ENCODE peak calls at places on chromosomes 13 and 19, in six cellular contexts. One of them, this sample, is unnamed. For H3K4me1, the result is how much of the 10 kb centered on the place peaks cover.

GRCh38 chr19:43462887-43463380 is 2.5 kb downstream of the LYPD3 start:
- DNase-seq in IMR-90: no peak
- DNase-seq in mesendoderm: no peak
- DNase-seq in H1: no peak
- DNase-seq in H9: no peak
- DNase-seq in mesenchymal stem cell: no peak
- DNase-seq in this sample: no peak

GRCh38 chr19:17205237-17206140 is 9.7 kb upstream of the USE1 start:
- DNase-seq in H9: peak
- DNase-seq in H1: peak
- DNase-seq in mesendoderm: peak
- DNase-seq in mesenchymal stem cell: peak
- DNase-seq in IMR-90: peak
- DNase-seq in this sample: no peak

GRCh38 chr19:46546194-46546896 is 50.7 kb upstream of the PNMA8B start:
- DNase-seq in mesendoderm: peak
- DNase-seq in H1: peak
- DNase-seq in IMR-90: peak
- DNase-seq in H9: peak
- DNase-seq in mesenchymal stem cell: peak
- DNase-seq in this sample: no peak

GRCh38 chr13:113915012-113915763 is 51.3 kb upstream of the GAS6 start:
- DNase-seq in H1: no peak
- DNase-seq in mesendoderm: no peak
- DNase-seq in IMR-90: no peak
- DNase-seq in H9: peak
- DNase-seq in mesenchymal stem cell: no peak
- DNase-seq in this sample: no peak

GRCh38 chr13:32267836-32268439 is 47.2 kb downstream of the ZAR1L start:
- DNase-seq in mesendoderm: peak
- DNase-seq in IMR-90: no peak
- DNase-seq in H1: peak
- DNase-seq in mesenchymal stem cell: no peak
- DNase-seq in H9: peak
- DNase-seq in this sample: peak

GRCh38 chr13:28744091-28744536 is 25.3 kb upstream of the SLC46A3 start:
- DNase-seq in mesendoderm: peak
- DNase-seq in H9: peak
- DNase-seq in H1: peak
- DNase-seq in mesenchymal stem cell: peak
- DNase-seq in IMR-90: peak
- DNase-seq in this sample: no peak

GRCh38 chr13:40096357-40096911 is 441.0 kb downstream of the COG6 start:
- DNase-seq in H9: no peak
- DNase-seq in mesenchymal stem cell: no peak
- DNase-seq in IMR-90: no peak
- DNase-seq in mesendoderm: no peak
- DNase-seq in H1: no peak
- DNase-seq in this sample: no peak

GRCh38 chr13:41286370-41286769 is 23.0 kb upstream of the MTRF1 start:
- DNase-seq in IMR-90: no peak
- DNase-seq in mesendoderm: no peak
- DNase-seq in H1: no peak
- DNase-seq in mesenchymal stem cell: no peak
- DNase-seq in H9: no peak
- DNase-seq in this sample: no peak

GRCh38 chr19:44050740-44051653 is 839 bp upstream of the ZNF223 start:
- DNase-seq in IMR-90: no peak
- DNase-seq in H1: no peak
- DNase-seq in mesenchymal stem cell: peak
- DNase-seq in mesendoderm: no peak
- DNase-seq in H9: peak
- DNase-seq in this sample: no peak

GRCh38 chr13:52109096-52109495 is 19.8 kb downstream of the NEK5 start:
- DNase-seq in H9: no peak
- DNase-seq in H1: no peak
- DNase-seq in mesenchymal stem cell: no peak
- DNase-seq in IMR-90: no peak
- DNase-seq in mesendoderm: peak
- DNase-seq in this sample: no peak

GRCh38 chr13:112888238-112889111 is 80.5 kb upstream of the MCF2L start:
- DNase-seq in IMR-90: no peak
- DNase-seq in mesendoderm: no peak
- DNase-seq in H9: no peak
- DNase-seq in H1: no peak
- DNase-seq in mesenchymal stem cell: no peak
- DNase-seq in this sample: no peak

GRCh38 chr19:8206147-8207087 is 2.8 kb upstream of the CERS4 start:
- DNase-seq in H1: no peak
- DNase-seq in H9: peak
- DNase-seq in mesenchymal stem cell: no peak
- DNase-seq in mesendoderm: peak
- DNase-seq in IMR-90: no peak
- DNase-seq in this sample: no peak

GRCh38 chr19:20078696-20079095 is 896 bp downstream of the ZNF90 start:
- DNase-seq in mesendoderm: peak
- DNase-seq in H9: no peak
- DNase-seq in mesenchymal stem cell: peak
- DNase-seq in IMR-90: peak
- DNase-seq in H1: no peak
- DNase-seq in this sample: peak

GRCh38 chr13:93227280-93227905 is 786 bp downstream of the GPC6 start:
- DNase-seq in mesenchymal stem cell: peak
- DNase-seq in H9: peak
- DNase-seq in H1: peak
- DNase-seq in IMR-90: peak
- DNase-seq in mesendoderm: peak
- DNase-seq in this sample: peak

GRCh38 chr13:39105110-39105509 is 66.9 kb downstream of the NHLRC3 start:
- DNase-seq in mesendoderm: no peak
- DNase-seq in mesenchymal stem cell: no peak
- DNase-seq in IMR-90: no peak
- DNase-seq in H1: no peak
- DNase-seq in H9: no peak
- DNase-seq in this sample: no peak

GRCh38 chr13:27403252-27403678 is 21.2 kb upstream of the GTF3A start:
- DNase-seq in mesendoderm: peak
- DNase-seq in H1: no peak
- DNase-seq in IMR-90: peak
- DNase-seq in H9: no peak
- DNase-seq in mesenchymal stem cell: peak
- DNase-seq in this sample: no peak

GRCh38 chr19:38901683-38902082 is 1.9 kb downstream of the NFKBIB start:
- DNase-seq in IMR-90: no peak
- DNase-seq in H1: no peak
- DNase-seq in mesenchymal stem cell: no peak
- DNase-seq in H9: no peak
- DNase-seq in mesendoderm: no peak
- DNase-seq in this sample: no peak

GRCh38 chr19:38900816-38901215 is 1.0 kb downstream of the NFKBIB start:
- DNase-seq in mesendoderm: no peak
- DNase-seq in IMR-90: no peak
- DNase-seq in H1: no peak
- DNase-seq in H9: no peak
- DNase-seq in mesenchymal stem cell: peak
- DNase-seq in this sample: no peak

GRCh38 chr19:38900220-38900629 is 456 bp downstream of the NFKBIB start:
- DNase-seq in H1: no peak
- DNase-seq in H9: no peak
- DNase-seq in IMR-90: no peak
- DNase-seq in mesendoderm: no peak
- DNase-seq in mesenchymal stem cell: no peak
- DNase-seq in this sample: no peak

GRCh38 chr19:38898788-38899446 is 501 bp downstream of the SIRT2 start:
- DNase-seq in IMR-90: peak
- DNase-seq in H9: no peak
- DNase-seq in mesenchymal stem cell: peak
- DNase-seq in mesendoderm: peak
- DNase-seq in H1: no peak
- DNase-seq in this sample: peak

GRCh38 chr19:38899447-38900219 is at the start of the genes NFKBIB and SIRT2:
- DNase-seq in IMR-90: peak
- DNase-seq in mesendoderm: peak
- DNase-seq in mesenchymal stem cell: peak
- DNase-seq in H1: peak
- DNase-seq in H9: peak
- DNase-seq in this sample: peak
- H3K18ac ChIP-seq in IMR-90: no peak
- H3K18ac ChIP-seq in mesendoderm: no peak
- H3K18ac ChIP-seq in mesenchymal stem cell: peak
- H3K18ac ChIP-seq in H1: peak
- H3K18ac ChIP-seq in H9: peak
- H3K18ac ChIP-seq in this sample: peak

DNA sequence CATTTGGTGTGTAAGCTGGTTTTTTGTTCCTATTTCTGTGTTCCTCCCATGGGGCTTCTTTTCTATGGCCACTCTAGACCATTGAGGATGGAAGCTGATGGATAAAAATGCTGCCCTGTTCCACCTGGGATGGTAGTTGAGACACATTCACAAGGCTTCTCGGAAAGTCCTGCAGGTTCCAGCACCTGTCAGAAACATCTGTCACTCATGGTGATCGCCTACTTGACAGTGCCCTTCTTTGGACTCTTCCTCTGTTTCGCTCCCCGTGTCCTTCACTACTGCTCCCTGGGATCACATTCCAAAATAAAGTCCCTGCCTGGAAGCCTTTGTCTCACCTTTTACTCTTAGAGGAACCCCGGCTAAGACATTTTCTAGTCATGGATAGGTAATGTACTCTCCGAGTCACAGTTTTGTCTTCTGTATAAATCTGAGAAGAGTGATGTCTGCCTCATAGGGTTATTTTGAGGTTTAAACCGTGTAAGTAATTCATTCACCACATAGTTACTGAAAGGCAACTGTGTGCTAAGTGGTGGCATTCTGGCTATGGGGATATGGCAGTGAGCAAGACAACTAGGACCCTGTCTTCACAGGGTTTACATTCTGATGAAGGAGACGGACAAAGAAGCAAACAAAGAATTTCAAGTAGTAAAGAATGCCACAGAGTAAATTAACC is 21.0 kb downstream of the UBAC2 start:
- DNase-seq in mesenchymal stem cell: no peak
- DNase-seq in H9: no peak
- DNase-seq in IMR-90: no peak
- DNase-seq in H1: no peak
- DNase-seq in mesendoderm: no peak
- DNase-seq in this sample: no peak
- H3K4me1 ChIP-seq in mesenchymal stem cell: under half
- H3K4me1 ChIP-seq in H9: under half
- H3K4me1 ChIP-seq in IMR-90: under half
- H3K4me1 ChIP-seq in H1: under half
- H3K4me1 ChIP-seq in mesendoderm: under half
- H3K4me1 ChIP-seq in this sample: under half

GRCh38 chr19:18446811-18447359 is 9.0 kb upstream of the ISYNA1 start:
- DNase-seq in H9: no peak
- DNase-seq in IMR-90: no peak
- DNase-seq in H1: no peak
- DNase-seq in mesendoderm: no peak
- DNase-seq in mesenchymal stem cell: no peak
- DNase-seq in this sample: no peak

GRCh38 chr19:18443831-18444230 is 5.9 kb upstream of the ISYNA1 start:
- DNase-seq in IMR-90: no peak
- DNase-seq in H1: no peak
- DNase-seq in mesendoderm: no peak
- DNase-seq in mesenchymal stem cell: no peak
- DNase-seq in H9: no peak
- DNase-seq in this sample: no peak

GRCh38 chr19:18445252-18445948 is 7.5 kb upstream of the ISYNA1 start:
- DNase-seq in H9: no peak
- DNase-seq in mesendoderm: no peak
- DNase-seq in IMR-90: no peak
- DNase-seq in H1: no peak
- DNase-seq in mesenchymal stem cell: no peak
- DNase-seq in this sample: no peak

GRCh38 chr19:18444513-18444912 is 6.6 kb upstream of the ISYNA1 start:
- DNase-seq in mesendoderm: no peak
- DNase-seq in IMR-90: no peak
- DNase-seq in H1: no peak
- DNase-seq in mesenchymal stem cell: no peak
- DNase-seq in H9: no peak
- DNase-seq in this sample: no peak

DNA sequence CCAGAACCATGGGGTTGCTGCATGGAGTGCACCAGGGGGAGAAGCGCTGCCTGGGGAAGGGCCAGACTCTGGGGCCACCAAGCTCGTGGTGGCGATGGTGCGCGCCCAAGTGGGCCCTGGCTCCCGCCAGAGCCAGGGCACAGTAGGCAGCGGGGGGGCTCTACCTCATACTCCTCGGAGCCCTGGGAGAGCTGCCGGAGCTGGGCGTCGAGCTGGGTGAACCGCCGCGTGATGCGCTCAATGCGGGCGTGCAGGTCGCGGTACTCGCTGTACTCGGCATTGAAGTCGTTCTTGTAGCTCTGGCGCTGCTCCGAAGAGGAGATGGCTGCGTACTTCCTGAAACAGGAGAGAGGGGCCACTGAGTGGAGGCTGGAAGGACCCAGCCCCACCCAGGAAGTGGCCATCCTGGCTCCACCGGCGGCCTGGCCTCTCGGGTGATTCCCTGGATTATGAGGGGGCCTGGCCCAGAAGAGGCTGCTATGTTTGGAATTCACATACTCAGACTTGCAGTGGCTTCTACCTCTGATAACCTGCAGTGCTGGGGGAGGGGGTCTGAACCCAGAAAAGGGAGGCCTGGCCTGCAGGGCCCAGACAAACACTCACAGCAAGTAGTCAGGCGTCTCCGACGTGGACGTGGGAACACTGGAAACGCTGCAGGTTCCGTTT is 8.3 kb upstream of the ISYNA1 start:
- DNase-seq in H9: no peak
- DNase-seq in IMR-90: no peak
- DNase-seq in mesenchymal stem cell: no peak
- DNase-seq in mesendoderm: no peak
- DNase-seq in H1: no peak
- DNase-seq in this sample: no peak
- H2BK120ac ChIP-seq in H9: no peak
- H2BK120ac ChIP-seq in IMR-90: no peak
- H2BK120ac ChIP-seq in mesenchymal stem cell: no peak
- H2BK120ac ChIP-seq in mesendoderm: no peak
- H2BK120ac ChIP-seq in H1: no peak
- H2BK120ac ChIP-seq in this sample: no peak

DNA sequence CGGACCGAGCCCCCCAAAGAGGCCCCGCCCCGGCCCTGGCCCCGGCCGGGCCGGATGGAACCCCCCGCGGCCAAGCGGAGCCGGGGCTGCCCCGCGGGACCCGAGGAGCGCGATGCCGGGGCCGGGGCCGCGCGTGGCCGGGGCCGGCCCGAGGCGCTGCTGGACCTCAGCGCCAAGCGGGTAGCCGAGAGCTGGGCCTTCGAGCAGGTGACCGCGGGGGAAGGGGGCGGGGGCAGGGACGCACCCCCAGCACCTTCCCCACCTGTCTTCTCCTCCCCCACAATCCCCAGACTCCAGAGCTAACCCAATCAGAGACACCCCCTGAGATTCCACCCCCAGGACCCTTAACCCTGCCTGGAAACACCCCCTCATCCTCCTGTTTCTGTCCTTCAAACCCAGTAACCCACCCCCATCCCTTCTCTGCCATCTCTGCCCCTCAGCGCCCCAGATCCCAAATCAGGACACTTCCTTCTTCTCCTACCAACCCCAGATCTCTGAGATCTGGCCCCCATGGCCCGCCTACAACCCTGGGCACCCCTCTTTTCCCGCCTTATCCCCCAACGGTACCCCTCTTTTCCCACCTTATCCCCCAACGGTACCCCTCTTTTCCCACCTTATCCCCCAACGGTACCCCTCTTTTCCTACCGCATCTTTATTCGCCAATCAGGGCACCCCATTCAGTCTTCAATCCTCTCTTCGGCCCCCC is 505 bp downstream of the ZSWIM4 start:
- DNase-seq in mesenchymal stem cell: no peak
- DNase-seq in IMR-90: peak
- DNase-seq in H9: peak
- DNase-seq in mesendoderm: no peak
- DNase-seq in H1: no peak
- DNase-seq in this sample: no peak
- H3K18ac ChIP-seq in mesenchymal stem cell: peak
- H3K18ac ChIP-seq in IMR-90: peak
- H3K18ac ChIP-seq in H9: peak
- H3K18ac ChIP-seq in mesendoderm: peak
- H3K18ac ChIP-seq in H1: no peak
- H3K18ac ChIP-seq in this sample: peak